ENCODE peak calls at places on chromosomes 2 and 18, in five cellular contexts. One of them, this sample, is unnamed.

GRCh38 chr2:9394816-9395215 is 28.5 kb downstream of the ITGB1BP1 start:
- DNase-seq in fibroblast of lung: no peak
- DNase-seq in upper lobe of right lung: peak; percentile 56
- DNase-seq in tibial nerve: peak; percentile 6
- DNase-seq in adipocyte: no peak
- DNase-seq in this sample: no peak

GRCh38 chr2:209685963-209686362 is 85.7 kb upstream of the UNC80 start:
- DNase-seq in tibial nerve: no peak
- DNase-seq in adipocyte: no peak
- DNase-seq in upper lobe of right lung: no peak
- DNase-seq in fibroblast of lung: no peak
- DNase-seq in this sample: no peak

GRCh38 chr18:34364699-34365098 is 140.0 kb upstream of the NOL4 start:
- DNase-seq in tibial nerve: no peak
- DNase-seq in adipocyte: no peak
- DNase-seq in fibroblast of lung: no peak
- DNase-seq in upper lobe of right lung: no peak
- DNase-seq in this sample: no peak

GRCh38 chr2:33133436-33133835 is 186.7 kb downstream of the LTBP1 start:
- DNase-seq in adipocyte: peak; percentile 43
- DNase-seq in upper lobe of right lung: no peak
- DNase-seq in fibroblast of lung: peak; percentile 94
- DNase-seq in tibial nerve: no peak
- DNase-seq in this sample: no peak

GRCh38 chr2:120912101-120912985 is 176.7 kb downstream of the GLI2 start:
- DNase-seq in upper lobe of right lung: peak; percentile 84
- DNase-seq in adipocyte: peak; percentile 90
- DNase-seq in fibroblast of lung: peak; percentile 91
- DNase-seq in tibial nerve: peak; percentile 66
- DNase-seq in this sample: no peak

GRCh38 chr2:227653419-227653818 is 13.2 kb upstream of the SCYGR5 start:
- DNase-seq in adipocyte: peak; percentile 61
- DNase-seq in upper lobe of right lung: no peak
- DNase-seq in fibroblast of lung: peak; percentile 34
- DNase-seq in tibial nerve: no peak
- DNase-seq in this sample: no peak

GRCh38 chr2:219155054-219155644 is 5.5 kb downstream of the NHEJ1 start:
- DNase-seq in upper lobe of right lung: no peak
- DNase-seq in fibroblast of lung: peak; percentile 80
- DNase-seq in adipocyte: peak; percentile 93
- DNase-seq in tibial nerve: no peak
- DNase-seq in this sample: no peak

GRCh38 chr2:39338502-39338901 is 94.7 kb upstream of the CDKL4 start:
- DNase-seq in tibial nerve: no peak
- DNase-seq in fibroblast of lung: no peak
- DNase-seq in upper lobe of right lung: no peak
- DNase-seq in adipocyte: no peak
- DNase-seq in this sample: no peak

GRCh38 chr2:11097038-11097720 is 58.1 kb upstream of the SLC66A3 start:
- DNase-seq in fibroblast of lung: peak; percentile 60
- DNase-seq in tibial nerve: no peak
- DNase-seq in upper lobe of right lung: peak; percentile 33
- DNase-seq in adipocyte: peak; percentile 63
- DNase-seq in this sample: no peak

GRCh38 chr2:96412307-96413066 is 76.9 kb downstream of the NCAPH start:
- DNase-seq in adipocyte: no peak
- DNase-seq in tibial nerve: no peak
- DNase-seq in fibroblast of lung: no peak
- DNase-seq in upper lobe of right lung: no peak
- DNase-seq in this sample: no peak

GRCh38 chr18:22250591-22250996 is 81.2 kb downstream of the GATA6 start:
- DNase-seq in tibial nerve: no peak
- DNase-seq in adipocyte: no peak
- DNase-seq in upper lobe of right lung: no peak
- DNase-seq in fibroblast of lung: peak; percentile 36
- DNase-seq in this sample: no peak

GRCh38 chr2:221969087-221969829 is 329.5 kb downstream of the PAX3 start:
- DNase-seq in fibroblast of lung: peak; percentile 69
- DNase-seq in tibial nerve: no peak
- DNase-seq in adipocyte: peak; percentile 85
- DNase-seq in upper lobe of right lung: no peak
- DNase-seq in this sample: peak; percentile 47

GRCh38 chr18:36176739-36177138 is 10.6 kb upstream of the MOCOS start:
- DNase-seq in upper lobe of right lung: no peak
- DNase-seq in adipocyte: no peak
- DNase-seq in fibroblast of lung: peak; percentile 34
- DNase-seq in tibial nerve: no peak
- DNase-seq in this sample: no peak

GRCh38 chr2:45124456-45124855 is 115.2 kb upstream of the SIX2 start:
- DNase-seq in adipocyte: no peak
- DNase-seq in upper lobe of right lung: no peak
- DNase-seq in fibroblast of lung: no peak
- DNase-seq in tibial nerve: no peak
- DNase-seq in this sample: no peak

GRCh38 chr2:109487871-109488655 is 125.7 kb downstream of the SEPTIN10 start:
- DNase-seq in tibial nerve: no peak
- DNase-seq in fibroblast of lung: no peak
- DNase-seq in upper lobe of right lung: no peak
- DNase-seq in adipocyte: no peak
- DNase-seq in this sample: no peak

GRCh38 chr2:232611061-232611460 is 22.3 kb upstream of the EFHD1 start:
- DNase-seq in upper lobe of right lung: no peak
- DNase-seq in adipocyte: no peak
- DNase-seq in tibial nerve: no peak
- DNase-seq in fibroblast of lung: no peak
- DNase-seq in this sample: no peak

GRCh38 chr2:54915101-54915500 is 135.2 kb downstream of the RTN4 start:
- DNase-seq in tibial nerve: no peak
- DNase-seq in upper lobe of right lung: no peak
- DNase-seq in fibroblast of lung: no peak
- DNase-seq in adipocyte: no peak
- DNase-seq in this sample: no peak

GRCh38 chr2:11667866-11668637 is 1.9 kb downstream of the NTSR2 start:
- DNase-seq in tibial nerve: no peak
- DNase-seq in upper lobe of right lung: no peak
- DNase-seq in fibroblast of lung: no peak
- DNase-seq in adipocyte: no peak
- DNase-seq in this sample: no peak

GRCh38 chr2:74051504-74051903 is 66.8 kb downstream of the TET3 start:
- DNase-seq in fibroblast of lung: no peak
- DNase-seq in tibial nerve: no peak
- DNase-seq in adipocyte: no peak
- DNase-seq in upper lobe of right lung: no peak
- DNase-seq in this sample: no peak

GRCh38 chr2:38959938-38960608 is 70.4 kb downstream of the ARHGEF33 start:
- DNase-seq in upper lobe of right lung: peak; percentile 85
- DNase-seq in tibial nerve: peak; percentile 53
- DNase-seq in adipocyte: peak; percentile 7
- DNase-seq in fibroblast of lung: peak; percentile 88
- DNase-seq in this sample: peak; percentile 39

GRCh38 chr2:152084076-152084475 is 14.8 kb downstream of the CACNB4 start:
- DNase-seq in adipocyte: no peak
- DNase-seq in upper lobe of right lung: no peak
- DNase-seq in tibial nerve: no peak
- DNase-seq in fibroblast of lung: no peak
- DNase-seq in this sample: no peak

GRCh38 chr2:108417254-108417653 is 31.8 kb upstream of the GCC2 start:
- DNase-seq in fibroblast of lung: no peak
- DNase-seq in upper lobe of right lung: no peak
- DNase-seq in tibial nerve: no peak
- DNase-seq in adipocyte: no peak
- DNase-seq in this sample: no peak

GRCh38 chr2:9623151-9623550 is 7.6 kb downstream of the YWHAQ start:
- DNase-seq in upper lobe of right lung: no peak
- DNase-seq in fibroblast of lung: no peak
- DNase-seq in tibial nerve: no peak
- DNase-seq in adipocyte: no peak
- DNase-seq in this sample: no peak

GRCh38 chr2:56464613-56465012 is 280.8 kb downstream of the CCDC85A start:
- DNase-seq in upper lobe of right lung: no peak
- DNase-seq in adipocyte: peak; percentile 89
- DNase-seq in tibial nerve: no peak
- DNase-seq in fibroblast of lung: no peak
- DNase-seq in this sample: no peak

GRCh38 chr18:57930476-57930875 is 113.5 kb upstream of the NEDD4L start:
- DNase-seq in fibroblast of lung: no peak
- DNase-seq in tibial nerve: no peak
- DNase-seq in upper lobe of right lung: no peak
- DNase-seq in adipocyte: no peak
- DNase-seq in this sample: no peak

GRCh38 chr18:59910967-59911366 is 11.2 kb downstream of the PMAIP1 start:
- DNase-seq in tibial nerve: no peak
- DNase-seq in fibroblast of lung: peak; percentile 78
- DNase-seq in adipocyte: peak; percentile 62
- DNase-seq in upper lobe of right lung: no peak
- DNase-seq in this sample: no peak

GRCh38 chr2:61887684-61888303 is 662 bp downstream of the CCT4 start:
- DNase-seq in upper lobe of right lung: no peak
- DNase-seq in fibroblast of lung: peak; percentile 50
- DNase-seq in tibial nerve: no peak
- DNase-seq in adipocyte: peak; percentile 69
- DNase-seq in this sample: no peak

GRCh38 chr2:203453858-203454451 is 81.1 kb downstream of the RAPH1 start:
- DNase-seq in fibroblast of lung: peak; percentile 77
- DNase-seq in adipocyte: peak; percentile 83
- DNase-seq in upper lobe of right lung: no peak
- DNase-seq in tibial nerve: no peak
- DNase-seq in this sample: no peak

GRCh38 chr2:143193121-143193520 is 63.9 kb downstream of the ARHGAP15 start:
- DNase-seq in fibroblast of lung: no peak
- DNase-seq in adipocyte: no peak
- DNase-seq in upper lobe of right lung: no peak
- DNase-seq in tibial nerve: no peak
- DNase-seq in this sample: peak; percentile 24

GRCh38 chr2:101440127-101440738 is 34.7 kb downstream of the RFX8 start:
- DNase-seq in adipocyte: no peak
- DNase-seq in tibial nerve: no peak
- DNase-seq in fibroblast of lung: peak; percentile 87
- DNase-seq in upper lobe of right lung: no peak
- DNase-seq in this sample: no peak

GRCh38 chr2:16214391-16214790 is 274.0 kb downstream of the MYCN start:
- DNase-seq in fibroblast of lung: no peak
- DNase-seq in tibial nerve: no peak
- DNase-seq in upper lobe of right lung: no peak
- DNase-seq in adipocyte: no peak
- DNase-seq in this sample: no peak
- H3K27me3 ChIP-seq in fibroblast of lung: no peaks in the 10 kb centered on the region
- H3K27me3 ChIP-seq in tibial nerve: no peaks in the 10 kb centered on the region
- H3K27me3 ChIP-seq in upper lobe of right lung: no peaks in the 10 kb centered on the region
- H3K27me3 ChIP-seq in adipocyte: peaks cover 6% of the 10 kb centered on the region
- H3K27me3 ChIP-seq in this sample: no peaks in the 10 kb centered on the region

DNA sequence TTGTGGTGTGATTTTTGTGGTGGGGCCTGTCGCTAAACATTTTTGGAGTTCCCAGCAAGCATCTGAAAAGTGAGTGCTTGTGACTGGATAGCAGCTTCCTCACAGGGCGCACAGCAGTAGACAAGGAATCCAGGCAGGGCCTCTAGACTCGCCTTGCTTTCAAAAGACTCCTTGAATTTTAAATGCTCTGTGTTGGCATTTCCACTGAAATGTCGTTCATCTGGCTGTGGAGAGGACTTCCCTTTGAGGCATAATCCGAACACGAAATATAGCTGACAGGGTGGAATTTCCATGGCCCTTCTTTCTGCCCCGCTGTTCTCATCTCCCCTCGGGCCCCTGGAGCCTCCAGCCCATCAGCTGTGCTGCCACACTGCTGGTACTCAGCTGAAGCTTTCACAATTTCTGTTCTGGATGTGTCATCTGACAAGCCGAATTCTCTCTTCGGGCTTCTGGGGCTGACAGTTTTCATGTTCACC is 126.2 kb downstream of the FAM168B start:
- DNase-seq in upper lobe of right lung: no peak
- DNase-seq in adipocyte: no peak
- DNase-seq in fibroblast of lung: no peak
- DNase-seq in tibial nerve: no peak
- DNase-seq in this sample: no peak
- H3K27me3 ChIP-seq in upper lobe of right lung: peaks cover 35% of the 10 kb centered on the region
- H3K27me3 ChIP-seq in adipocyte: peaks cover 48% of the 10 kb centered on the region
- H3K27me3 ChIP-seq in fibroblast of lung: peaks cover 4% of the 10 kb centered on the region
- H3K27me3 ChIP-seq in tibial nerve: peaks cover 41% of the 10 kb centered on the region
- H3K27me3 ChIP-seq in this sample: peaks cover 12% of the 10 kb centered on the region

GRCh38 chr2:99656938-99657337 is 167.1 kb upstream of the REV1 start:
- DNase-seq in upper lobe of right lung: no peak
- DNase-seq in tibial nerve: no peak
- DNase-seq in fibroblast of lung: no peak
- DNase-seq in adipocyte: no peak
- DNase-seq in this sample: no peak
- H3K27me3 ChIP-seq in upper lobe of right lung: no peaks in the 10 kb centered on the region
- H3K27me3 ChIP-seq in tibial nerve: no peaks in the 10 kb centered on the region
- H3K27me3 ChIP-seq in fibroblast of lung: no peaks in the 10 kb centered on the region
- H3K27me3 ChIP-seq in adipocyte: peaks cover 12% of the 10 kb centered on the region
- H3K27me3 ChIP-seq in this sample: no peaks in the 10 kb centered on the region

GRCh38 chr2:104871566-104872033 is 17.7 kb downstream of the POU3F3 start:
- DNase-seq in adipocyte: no peak
- DNase-seq in fibroblast of lung: no peak
- DNase-seq in upper lobe of right lung: no peak
- DNase-seq in tibial nerve: no peak
- DNase-seq in this sample: no peak

GRCh38 chr2:104870249-104870816 is 16.4 kb downstream of the POU3F3 start:
- DNase-seq in adipocyte: no peak
- DNase-seq in tibial nerve: no peak
- DNase-seq in upper lobe of right lung: no peak
- DNase-seq in fibroblast of lung: no peak
- DNase-seq in this sample: no peak

GRCh38 chr2:104873689-104874054 is 19.8 kb downstream of the POU3F3 start:
- DNase-seq in adipocyte: no peak
- DNase-seq in upper lobe of right lung: no peak
- DNase-seq in tibial nerve: no peak
- DNase-seq in fibroblast of lung: no peak
- DNase-seq in this sample: no peak

GRCh38 chr2:104872866-104873688 is 19.2 kb downstream of the POU3F3 start:
- DNase-seq in adipocyte: peak; percentile 87
- DNase-seq in tibial nerve: no peak
- DNase-seq in upper lobe of right lung: peak; percentile 80
- DNase-seq in fibroblast of lung: peak; percentile 58
- DNase-seq in this sample: peak; percentile 94

DNA sequence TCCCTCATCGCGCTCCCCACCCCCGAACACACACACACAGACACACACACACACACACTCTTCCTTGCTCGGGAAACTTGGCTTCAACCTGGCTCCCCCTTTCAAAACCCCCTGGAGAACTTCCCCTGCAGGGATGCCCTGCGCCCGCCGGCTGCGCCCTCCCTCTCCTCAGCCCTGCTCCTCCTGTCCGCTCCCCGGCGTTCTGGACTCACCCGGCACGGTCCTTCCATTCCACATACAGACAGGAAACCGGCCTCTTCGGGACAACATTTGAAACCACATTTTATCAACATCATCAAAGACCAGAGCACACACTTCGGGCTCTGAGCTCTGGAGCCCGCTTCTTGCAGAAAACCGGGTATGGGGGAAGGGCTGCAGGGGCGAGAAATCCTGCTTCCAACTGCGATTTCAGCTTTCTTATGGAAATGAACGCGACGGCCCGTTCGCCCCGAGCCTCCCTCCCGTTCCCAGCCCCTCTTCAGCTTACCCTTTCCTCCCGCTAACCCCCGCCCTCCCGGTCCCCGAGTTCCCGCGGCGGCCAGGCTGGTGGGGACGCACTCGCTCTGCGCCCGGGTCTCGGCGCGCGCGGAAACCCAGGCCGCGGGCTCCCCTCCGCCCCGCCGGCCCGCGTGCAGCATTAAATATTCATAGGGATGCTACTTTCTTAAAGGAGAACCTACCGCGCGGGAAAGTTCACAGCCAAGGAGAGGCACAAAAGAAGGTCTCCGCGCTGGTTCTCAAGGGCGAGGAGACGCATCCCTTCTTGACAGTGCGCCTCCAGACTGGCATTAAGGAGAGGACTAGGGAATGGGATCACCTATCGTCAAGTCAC is 18.3 kb downstream of the POU3F3 start:
- DNase-seq in tibial nerve: no peak
- DNase-seq in upper lobe of right lung: no peak
- DNase-seq in fibroblast of lung: no peak
- DNase-seq in adipocyte: no peak
- DNase-seq in this sample: no peak
- H3K27me3 ChIP-seq in tibial nerve: peaks cover 83% of the 10 kb centered on the region
- H3K27me3 ChIP-seq in upper lobe of right lung: peaks cover 60% of the 10 kb centered on the region
- H3K27me3 ChIP-seq in fibroblast of lung: peaks cover 18% of the 10 kb centered on the region
- H3K27me3 ChIP-seq in adipocyte: peaks cover 73% of the 10 kb centered on the region
- H3K27me3 ChIP-seq in this sample: no peaks in the 10 kb centered on the region